ENCODE peak calls at places on chromosomes 11 and 22, in ten cellular contexts. One of them, this sample, is unnamed. For H3K4me1, the result is how much of the 10 kb centered on the place peaks cover.

GRCh38 chr22:43153916-43154315 is 2.6 kb downstream of the TSPO start:
- DNase-seq in uterus: no peak
- DNase-seq in GM12878: no peak
- DNase-seq in tibial nerve: no peak
- DNase-seq in ovary: no peak
- DNase-seq in body of pancreas: no peak
- DNase-seq in spleen: no peak
- DNase-seq in A549: no peak
- DNase-seq in transverse colon: no peak
- DNase-seq in upper lobe of left lung: no peak
- DNase-seq in this sample: no peak

GRCh38 chr11:2302280-2302843 is 549 bp downstream of the TSPAN32 start:
- DNase-seq in uterus: no peak
- DNase-seq in GM12878: no peak
- DNase-seq in tibial nerve: no peak
- DNase-seq in ovary: peak
- DNase-seq in body of pancreas: no peak
- DNase-seq in spleen: peak
- DNase-seq in A549: no peak
- DNase-seq in transverse colon: no peak
- DNase-seq in upper lobe of left lung: peak
- DNase-seq in this sample: no peak

GRCh38 chr11:10604340-10604748 is 35.9 kb upstream of the LYVE1 start:
- DNase-seq in uterus: peak
- DNase-seq in GM12878: no peak
- DNase-seq in tibial nerve: peak
- DNase-seq in ovary: peak
- DNase-seq in body of pancreas: no peak
- DNase-seq in spleen: no peak
- DNase-seq in A549: no peak
- DNase-seq in transverse colon: peak
- DNase-seq in upper lobe of left lung: no peak
- DNase-seq in this sample: peak

GRCh38 chr22:23079814-23080521 is 9.6 kb downstream of the GNAZ start:
- DNase-seq in uterus: no peak
- DNase-seq in GM12878: no peak
- DNase-seq in tibial nerve: no peak
- DNase-seq in ovary: no peak
- DNase-seq in body of pancreas: no peak
- DNase-seq in spleen: no peak
- DNase-seq in A549: no peak
- DNase-seq in transverse colon: no peak
- DNase-seq in upper lobe of left lung: no peak
- DNase-seq in this sample: peak

GRCh38 chr11:20310137-20310536 is 53.4 kb upstream of the HTATIP2 start:
- DNase-seq in uterus: no peak
- DNase-seq in GM12878: no peak
- DNase-seq in tibial nerve: no peak
- DNase-seq in ovary: no peak
- DNase-seq in body of pancreas: no peak
- DNase-seq in spleen: no peak
- DNase-seq in A549: no peak
- DNase-seq in transverse colon: no peak
- DNase-seq in upper lobe of left lung: no peak
- DNase-seq in this sample: no peak

GRCh38 chr11:112532506-112532905 is 271.8 kb upstream of the PLET1 start:
- DNase-seq in uterus: no peak
- DNase-seq in GM12878: no peak
- DNase-seq in tibial nerve: no peak
- DNase-seq in ovary: no peak
- DNase-seq in body of pancreas: no peak
- DNase-seq in spleen: no peak
- DNase-seq in A549: no peak
- DNase-seq in transverse colon: no peak
- DNase-seq in upper lobe of left lung: no peak
- DNase-seq in this sample: no peak

GRCh38 chr11:69295995-69296889 is 2.3 kb downstream of the MYEOV start:
- DNase-seq in uterus: no peak
- DNase-seq in GM12878: no peak
- DNase-seq in tibial nerve: no peak
- DNase-seq in ovary: no peak
- DNase-seq in body of pancreas: peak
- DNase-seq in spleen: peak
- DNase-seq in A549: no peak
- DNase-seq in transverse colon: peak
- DNase-seq in upper lobe of left lung: peak
- DNase-seq in this sample: peak

GRCh38 chr11:69444381-69445130 is 36.9 kb upstream of the LINC01488 start:
- DNase-seq in uterus: peak
- DNase-seq in GM12878: no peak
- DNase-seq in tibial nerve: peak
- DNase-seq in ovary: no peak
- DNase-seq in body of pancreas: peak
- DNase-seq in spleen: peak
- DNase-seq in A549: no peak
- DNase-seq in transverse colon: peak
- DNase-seq in upper lobe of left lung: peak
- DNase-seq in this sample: peak

GRCh38 chr11:36391062-36391461 is 95.0 kb downstream of the PRR5L start:
- DNase-seq in uterus: no peak
- DNase-seq in GM12878: no peak
- DNase-seq in tibial nerve: no peak
- DNase-seq in ovary: no peak
- DNase-seq in body of pancreas: no peak
- DNase-seq in spleen: no peak
- DNase-seq in A549: no peak
- DNase-seq in transverse colon: no peak
- DNase-seq in upper lobe of left lung: no peak
- DNase-seq in this sample: no peak

GRCh38 chr22:25067851-25068421 is 115.4 kb downstream of the KIAA1671 start:
- DNase-seq in uterus: no peak
- DNase-seq in GM12878: no peak
- DNase-seq in tibial nerve: no peak
- DNase-seq in ovary: no peak
- DNase-seq in body of pancreas: peak
- DNase-seq in spleen: peak
- DNase-seq in A549: no peak
- DNase-seq in transverse colon: peak
- DNase-seq in upper lobe of left lung: peak
- DNase-seq in this sample: peak

GRCh38 chr11:19740586-19740985 is 27.9 kb downstream of the NAV2 start:
- DNase-seq in uterus: no peak
- DNase-seq in GM12878: no peak
- DNase-seq in tibial nerve: no peak
- DNase-seq in ovary: no peak
- DNase-seq in body of pancreas: no peak
- DNase-seq in spleen: no peak
- DNase-seq in A549: no peak
- DNase-seq in transverse colon: no peak
- DNase-seq in upper lobe of left lung: no peak
- DNase-seq in this sample: no peak

GRCh38 chr11:66331542-66332370 is 4.5 kb downstream of the RIN1 start:
- DNase-seq in uterus: no peak
- DNase-seq in GM12878: no peak
- DNase-seq in tibial nerve: no peak
- DNase-seq in ovary: peak
- DNase-seq in body of pancreas: no peak
- DNase-seq in spleen: peak
- DNase-seq in A549: no peak
- DNase-seq in transverse colon: no peak
- DNase-seq in upper lobe of left lung: peak
- DNase-seq in this sample: no peak

GRCh38 chr11:66334605-66335442 is 1.4 kb downstream of the RIN1 start:
- DNase-seq in uterus: no peak
- DNase-seq in GM12878: no peak
- DNase-seq in tibial nerve: no peak
- DNase-seq in ovary: peak
- DNase-seq in body of pancreas: no peak
- DNase-seq in spleen: peak
- DNase-seq in A549: no peak
- DNase-seq in transverse colon: no peak
- DNase-seq in upper lobe of left lung: peak
- DNase-seq in this sample: no peak

GRCh38 chr11:66332371-66333219 is 3.6 kb downstream of the RIN1 start:
- DNase-seq in uterus: no peak
- DNase-seq in GM12878: no peak
- DNase-seq in tibial nerve: no peak
- DNase-seq in ovary: peak
- DNase-seq in body of pancreas: no peak
- DNase-seq in spleen: peak
- DNase-seq in A549: no peak
- DNase-seq in transverse colon: no peak
- DNase-seq in upper lobe of left lung: peak
- DNase-seq in this sample: no peak

GRCh38 chr11:66333896-66334604 is 2.2 kb downstream of the RIN1 start:
- DNase-seq in uterus: no peak
- DNase-seq in GM12878: no peak
- DNase-seq in tibial nerve: no peak
- DNase-seq in ovary: peak
- DNase-seq in body of pancreas: no peak
- DNase-seq in spleen: peak
- DNase-seq in A549: no peak
- DNase-seq in transverse colon: no peak
- DNase-seq in upper lobe of left lung: peak
- DNase-seq in this sample: no peak

DNA sequence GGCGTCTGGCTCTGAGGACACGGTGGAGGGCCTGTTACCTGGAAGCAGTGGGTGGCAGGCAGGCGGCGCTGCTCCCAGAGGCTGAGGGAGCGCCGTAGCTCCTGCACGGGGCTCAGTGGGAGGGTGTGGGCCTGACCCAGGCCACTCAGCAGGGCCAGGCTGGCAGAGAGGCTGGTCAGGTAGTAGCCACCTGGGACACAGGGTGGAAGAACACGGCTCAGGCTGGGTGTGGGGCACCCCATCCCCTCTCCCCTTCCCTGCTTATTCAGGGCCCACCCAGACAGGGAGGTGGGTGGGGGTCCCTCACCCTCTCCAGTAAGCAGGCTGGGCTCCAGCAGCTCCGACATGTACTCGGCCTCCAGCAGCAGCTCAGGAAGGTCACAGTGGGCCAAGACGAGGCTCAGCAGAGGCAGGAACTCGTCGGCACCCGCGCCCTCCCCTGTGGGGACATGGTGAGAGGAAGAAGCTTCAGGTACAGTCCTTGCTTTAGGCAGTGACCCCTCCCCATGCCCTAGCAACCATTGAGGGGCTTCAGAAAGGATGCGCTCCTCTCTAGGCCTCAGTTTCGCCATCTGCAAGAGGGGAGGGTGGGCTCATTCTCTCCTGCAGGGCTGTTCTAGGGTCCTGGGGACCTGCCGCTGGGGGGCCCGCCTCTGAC is 2.9 kb downstream of the RIN1 start:
- DNase-seq in uterus: no peak
- DNase-seq in GM12878: no peak
- DNase-seq in tibial nerve: no peak
- DNase-seq in ovary: peak
- DNase-seq in body of pancreas: no peak
- DNase-seq in spleen: peak
- DNase-seq in A549: no peak
- DNase-seq in transverse colon: no peak
- DNase-seq in upper lobe of left lung: peak
- DNase-seq in this sample: no peak
- H3K4me1 ChIP-seq in uterus: under half
- H3K4me1 ChIP-seq in GM12878: under half
- H3K4me1 ChIP-seq in tibial nerve: under half
- H3K4me1 ChIP-seq in ovary: under half
- H3K4me1 ChIP-seq in body of pancreas: under half
- H3K4me1 ChIP-seq in spleen: under half
- H3K4me1 ChIP-seq in A549: under half
- H3K4me1 ChIP-seq in transverse colon: under half
- H3K4me1 ChIP-seq in upper lobe of left lung: under half
- H3K4me1 ChIP-seq in this sample: under half

DNA sequence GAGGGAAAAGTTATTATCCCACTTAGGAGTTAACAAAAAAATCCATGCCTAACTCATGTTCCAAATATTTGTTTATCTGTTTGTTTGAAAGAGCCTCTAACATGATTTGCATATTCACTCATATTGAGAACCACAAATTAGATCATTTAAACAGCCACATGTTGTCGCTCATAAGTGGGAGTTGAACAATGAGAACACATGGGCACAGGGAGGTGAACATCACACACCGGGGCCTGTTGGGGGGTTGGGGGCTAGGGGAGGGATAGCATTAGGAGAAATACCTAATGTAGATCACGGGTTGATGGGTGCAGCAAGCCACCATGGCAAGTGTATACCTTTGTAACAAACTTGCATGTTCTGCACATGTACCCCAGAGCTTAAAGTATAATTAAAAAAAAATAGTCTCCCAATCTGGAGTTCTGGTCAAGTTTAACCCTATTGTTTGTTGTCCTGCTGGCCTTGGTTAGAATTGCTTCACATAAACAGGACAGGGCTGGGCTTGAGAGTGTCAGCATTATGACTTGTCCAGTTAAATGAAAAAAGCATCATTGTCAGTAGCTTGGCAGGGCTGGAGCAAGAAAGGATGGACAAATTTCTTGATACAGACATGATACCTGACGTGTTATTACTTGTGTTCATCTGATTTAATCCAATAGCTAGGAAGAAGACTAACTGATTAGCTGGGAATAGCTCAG is 57.8 kb upstream of the PSMA1 start:
- DNase-seq in uterus: no peak
- DNase-seq in GM12878: no peak
- DNase-seq in tibial nerve: no peak
- DNase-seq in ovary: no peak
- DNase-seq in body of pancreas: no peak
- DNase-seq in spleen: no peak
- DNase-seq in A549: no peak
- DNase-seq in transverse colon: no peak
- DNase-seq in upper lobe of left lung: no peak
- DNase-seq in this sample: no peak
- H3K4me3 ChIP-seq in uterus: no peak
- H3K4me3 ChIP-seq in GM12878: no peak
- H3K4me3 ChIP-seq in tibial nerve: no peak
- H3K4me3 ChIP-seq in ovary: no peak
- H3K4me3 ChIP-seq in body of pancreas: no peak
- H3K4me3 ChIP-seq in spleen: no peak
- H3K4me3 ChIP-seq in A549: no peak
- H3K4me3 ChIP-seq in transverse colon: no peak
- H3K4me3 ChIP-seq in upper lobe of left lung: peak
- H3K4me3 ChIP-seq in this sample: no peak

GRCh38 chr11:14891143-14892035 is 642 bp downstream of the CYP2R1 start:
- DNase-seq in uterus: peak
- DNase-seq in GM12878: no peak
- DNase-seq in tibial nerve: peak
- DNase-seq in ovary: peak
- DNase-seq in body of pancreas: peak
- DNase-seq in spleen: peak
- DNase-seq in A549: peak
- DNase-seq in transverse colon: peak
- DNase-seq in upper lobe of left lung: peak
- DNase-seq in this sample: peak
- TF ChIP-seq POLR2A in uterus: peak
- TF ChIP-seq POLR2A in GM12878: peak
- TF ChIP-seq POLR2A in tibial nerve: peak
- TF ChIP-seq POLR2A in ovary: peak
- TF ChIP-seq POLR2A in body of pancreas: peak
- TF ChIP-seq POLR2A in spleen: peak
- TF ChIP-seq POLR2A in A549: peak
- TF ChIP-seq POLR2A in transverse colon: no peak
- TF ChIP-seq POLR2A in upper lobe of left lung: peak
- TF ChIP-seq POLR2A in this sample: peak

DNA sequence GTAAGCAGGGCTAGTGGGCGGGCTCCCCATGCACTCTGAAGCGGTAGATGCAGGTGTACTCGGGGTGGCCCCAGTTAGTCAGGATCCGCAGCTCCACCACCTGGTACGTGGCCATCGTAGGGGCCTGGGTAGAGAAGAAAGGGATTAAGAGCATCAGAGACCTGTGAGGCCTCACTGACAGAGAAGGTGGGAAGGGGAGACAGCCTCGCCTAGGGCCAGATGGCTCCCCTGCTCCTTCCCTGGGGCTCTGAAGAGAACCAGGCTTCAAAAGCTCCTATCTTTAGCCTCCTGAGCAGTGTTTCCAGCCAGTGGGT is 19.6 kb downstream of the SUN2 start:
- DNase-seq in uterus: no peak
- DNase-seq in GM12878: no peak
- DNase-seq in tibial nerve: no peak
- DNase-seq in ovary: no peak
- DNase-seq in body of pancreas: no peak
- DNase-seq in spleen: no peak
- DNase-seq in A549: no peak
- DNase-seq in transverse colon: no peak
- DNase-seq in upper lobe of left lung: no peak
- DNase-seq in this sample: no peak
- H3K4me1 ChIP-seq in uterus: under half
- H3K4me1 ChIP-seq in GM12878: under half
- H3K4me1 ChIP-seq in tibial nerve: under half
- H3K4me1 ChIP-seq in ovary: under half
- H3K4me1 ChIP-seq in body of pancreas: under half
- H3K4me1 ChIP-seq in spleen: under half
- H3K4me1 ChIP-seq in A549: under half
- H3K4me1 ChIP-seq in transverse colon: under half
- H3K4me1 ChIP-seq in upper lobe of left lung: under half
- H3K4me1 ChIP-seq in this sample: under half